ENCODE peak calls at places on chromosome 18, in seven cellular contexts. K is effector CD4-positive, alpha-beta T cell; E is kidney tubule cell; M is ecto neural progenitor cell; L is stimulated activated CD4-positive, alpha-beta T cell treated with anti-CD3 and anti-CD28 coated beads, Interleukin-4, amount 100 ng/mL, for 4 hours; F is cortex of kidney; N is NCI-H1436. S is an unnamed sample.

GRCh38 chr18:58612239-58613055 is 16.4 kb downstream of the ALPK2 start:
- DNase-seq in L (no peak), N (no peak), M (no peak), E (peak), K (no peak), F (no peak), S (no peak)

GRCh38 chr18:22930089-22930713 is 2.9 kb upstream of the RBBP8 start:
- DNase-seq in K (peak), M (peak), F (no peak), E (peak), L (peak), N (peak), S (peak)

GRCh38 chr18:44537521-44537920 is 143.2 kb upstream of the SETBP1 start:
- DNase-seq in E (peak), N (no peak), L (no peak), K (no peak), F (no peak), M (no peak), S (no peak)

GRCh38 chr18:23664674-23665073 is 2.0 kb upstream of the ANKRD29 start:
- DNase-seq in F (no peak), K (no peak), N (no peak), M (no peak), L (no peak), E (peak), S (no peak)

GRCh38 chr18:75248426-75249191 is 38.0 kb downstream of the TSHZ1 start:
- DNase-seq in E (peak), L (no peak), F (no peak), N (peak), M (no peak), K (no peak), S (no peak)

GRCh38 chr18:10059610-10060468 is 146.0 kb downstream of the VAPA start:
- DNase-seq in M (no peak), N (no peak), E (no peak), K (no peak), L (no peak), F (no peak), S (no peak)

GRCh38 chr18:70459731-70460130 is 170.9 kb downstream of the SOCS6 start:
- DNase-seq in K (no peak), E (no peak), N (no peak), L (no peak), M (no peak), F (no peak), S (no peak)

GRCh38 chr18:21735452-21736015 is 5.1 kb upstream of the MIB1 start:
- DNase-seq in E (no peak), L (peak), F (no peak), M (peak), K (peak), N (no peak), S (peak)

GRCh38 chr18:46821856-46822711 is 65.2 kb upstream of the ST8SIA5 start:
- DNase-seq in E (no peak), M (no peak), N (no peak), L (no peak), K (no peak), F (no peak), S (no peak)

GRCh38 chr18:40326987-40327386 is 1628.0 kb upstream of the PIK3C3 start:
- DNase-seq in K (no peak), M (no peak), N (no peak), L (no peak), F (no peak), E (no peak), S (no peak)

GRCh38 chr18:75828379-75828778 is 400.9 kb upstream of the SMIM21 start:
- DNase-seq in M (no peak), L (no peak), F (no peak), K (no peak), N (no peak), E (no peak), S (no peak)

GRCh38 chr18:34709104-34709503 is 994 bp upstream of the DTNA start:
- DNase-seq in N (no peak), K (no peak), L (no peak), M (peak), F (no peak), E (peak), S (peak)

GRCh38 chr18:79576686-79577351 is 102.8 kb upstream of the CTDP1 start:
- DNase-seq in F (no peak), N (no peak), M (no peak), K (no peak), E (no peak), L (no peak), S (no peak)

GRCh38 chr18:7158201-7158600 is 40.6 kb upstream of the LAMA1 start:
- DNase-seq in L (no peak), E (peak), N (no peak), K (no peak), M (no peak), F (no peak), S (no peak)

GRCh38 chr18:63823516-63824219 is 48.5 kb downstream of the SERPINB7 start:
- DNase-seq in E (no peak), F (no peak), K (no peak), N (no peak), L (peak), M (no peak), S (peak)

GRCh38 chr18:40079786-40080185 is 1875.2 kb upstream of the PIK3C3 start:
- DNase-seq in K (no peak), M (no peak), L (no peak), F (no peak), E (no peak), N (no peak), S (no peak)

GRCh38 chr18:49997468-49998045 is 184.2 kb upstream of the ACAA2 start:
- DNase-seq in K (no peak), M (no peak), N (no peak), E (no peak), L (no peak), F (no peak), S (no peak)

GRCh38 chr18:58167073-58167472 is 123.0 kb downstream of the NEDD4L start:
- DNase-seq in M (no peak), L (no peak), K (no peak), F (no peak), N (no peak), E (no peak), S (no peak)

GRCh38 chr18:74198453-74198852 is 50.1 kb downstream of the TIMM21 start:
- DNase-seq in E (no peak), L (no peak), N (no peak), K (no peak), F (no peak), M (no peak), S (no peak)

GRCh38 chr18:79454034-79454735 is 58.5 kb downstream of the NFATC1 start:
- DNase-seq in K (no peak), F (no peak), E (no peak), N (no peak), M (no peak), L (no peak), S (no peak)

GRCh38 chr18:13915391-13915790 is at the start of gene MC2R:
- DNase-seq in F (no peak), M (no peak), N (no peak), E (no peak), K (no peak), L (no peak), S (no peak)

GRCh38 chr18:63224574-63224973 is 95.0 kb downstream of the BCL2 start:
- DNase-seq in K (no peak), M (no peak), E (no peak), L (no peak), N (no peak), F (no peak), S (no peak)

GRCh38 chr18:58572181-58572580 is 56.7 kb downstream of the ALPK2 start:
- DNase-seq in F (no peak), K (no peak), M (no peak), E (peak), N (no peak), L (no peak), S (no peak)

GRCh38 chr18:45775241-45775676 is 50.2 kb upstream of the SIGLEC15 start:
- DNase-seq in F (no peak), E (peak), M (peak), N (peak), L (peak), K (peak), S (no peak)

GRCh38 chr18:49359732-49360444 is 100.6 kb downstream of the DYM start:
- DNase-seq in L (no peak), F (no peak), N (peak), K (no peak), M (no peak), E (peak), S (no peak)

GRCh38 chr18:59706499-59706898 is 9.3 kb upstream of the CCBE1 start:
- DNase-seq in N (no peak), K (no peak), F (no peak), L (no peak), E (peak), M (no peak), S (no peak)

GRCh38 chr18:59049726-59050660 is 89.7 kb upstream of the SEC11C start:
- DNase-seq in K (no peak), E (no peak), F (no peak), N (no peak), M (no peak), L (no peak), S (no peak)

GRCh38 chr18:21741511-21742322 is 1.1 kb downstream of the MIB1 start:
- DNase-seq in N (peak), L (peak), K (peak), E (no peak), M (peak), F (no peak), S (no peak)

GRCh38 chr18:50193796-50194622 is 938 bp downstream of the MYO5B start:
- DNase-seq in F (peak), L (peak), K (no peak), M (peak), N (no peak), E (peak), S (no peak)

GRCh38 chr18:23053756-23054457 is 81.4 kb upstream of the CABLES1 start:
- DNase-seq in K (no peak), M (peak), E (peak), L (no peak), F (no peak), N (peak), S (peak)

GRCh38 chr18:68104036-68104435 is 587.5 kb upstream of the DSEL start:
- DNase-seq in K (no peak), M (no peak), N (no peak), F (no peak), L (no peak), E (peak), S (no peak)

GRCh38 chr18:7415081-7415894 is 151.8 kb upstream of the PTPRM start:
- DNase-seq in K (no peak), M (no peak), E (no peak), L (no peak), F (no peak), N (no peak), S (no peak)

GRCh38 chr18:70288171-70288850 is 534 bp upstream of the SOCS6 start:
- DNase-seq in E (peak), M (no peak), L (no peak), K (no peak), N (no peak), F (no peak), S (peak)

GRCh38 chr18:23209031-23209430 is 73.7 kb downstream of the CABLES1 start:
- DNase-seq in N (no peak), M (no peak), F (no peak), E (no peak), L (no peak), K (no peak), S (peak)

GRCh38 chr18:44723973-44724778 is 43.5 kb downstream of the SETBP1 start:
- DNase-seq in K (no peak), L (no peak), F (no peak), M (no peak), E (no peak), N (no peak), S (no peak)

GRCh38 chr18:23635283-23636040 is 27.2 kb downstream of the ANKRD29 start:
- DNase-seq in K (no peak), E (peak), L (no peak), M (no peak), N (no peak), F (no peak), S (no peak)

S was measured in HepG2.